ENCODE peak calls at places on chromosomes 11 and 22, in seven cellular contexts. One of them, this sample, is unnamed.

GRCh38 chr22:39219071-39220050 is 25.4 kb downstream of the PDGFB start:
- DNase-seq in HFFc6: no peak
- DNase-seq in non-pigmented ciliary epithelial cell: no peak
- DNase-seq in GM20000: no peak
- DNase-seq in Peyer's patch: no peak
- DNase-seq in cerebellum: no peak
- DNase-seq in K562: no peak
- DNase-seq in this sample: no peak

GRCh38 chr22:49404576-49405199 is 423.0 kb downstream of the BRD1 start:
- DNase-seq in HFFc6: no peak
- DNase-seq in non-pigmented ciliary epithelial cell: no peak
- DNase-seq in GM20000: no peak
- DNase-seq in Peyer's patch: no peak
- DNase-seq in cerebellum: no peak
- DNase-seq in K562: no peak
- DNase-seq in this sample: no peak

GRCh38 chr22:50469377-50470305 is 5.2 kb downstream of the SBF1 start:
- DNase-seq in HFFc6: no peak
- DNase-seq in non-pigmented ciliary epithelial cell: no peak
- DNase-seq in GM20000: peak
- DNase-seq in Peyer's patch: peak
- DNase-seq in cerebellum: no peak
- DNase-seq in K562: peak
- DNase-seq in this sample: peak

GRCh38 chr22:45678961-45679912 is 7.6 kb downstream of the ATXN10 start:
- DNase-seq in HFFc6: peak
- DNase-seq in non-pigmented ciliary epithelial cell: no peak
- DNase-seq in GM20000: peak
- DNase-seq in Peyer's patch: no peak
- DNase-seq in cerebellum: no peak
- DNase-seq in K562: no peak
- DNase-seq in this sample: peak

GRCh38 chr11:31786996-31787685 is 24.0 kb downstream of the PAX6 start:
- DNase-seq in HFFc6: no peak
- DNase-seq in non-pigmented ciliary epithelial cell: no peak
- DNase-seq in GM20000: no peak
- DNase-seq in Peyer's patch: no peak
- DNase-seq in cerebellum: no peak
- DNase-seq in K562: no peak
- DNase-seq in this sample: no peak

GRCh38 chr11:34033399-34033798 is 18.1 kb upstream of the CAPRIN1 start:
- DNase-seq in HFFc6: no peak
- DNase-seq in non-pigmented ciliary epithelial cell: no peak
- DNase-seq in GM20000: no peak
- DNase-seq in Peyer's patch: no peak
- DNase-seq in cerebellum: no peak
- DNase-seq in K562: no peak
- DNase-seq in this sample: no peak

GRCh38 chr11:10639350-10639749 is 54.2 kb downstream of the IRAG1 start:
- DNase-seq in HFFc6: no peak
- DNase-seq in non-pigmented ciliary epithelial cell: no peak
- DNase-seq in GM20000: no peak
- DNase-seq in Peyer's patch: no peak
- DNase-seq in cerebellum: no peak
- DNase-seq in K562: no peak
- DNase-seq in this sample: no peak

GRCh38 chr11:110337570-110338193 is 41.3 kb upstream of the RDX start:
- DNase-seq in HFFc6: no peak
- DNase-seq in non-pigmented ciliary epithelial cell: peak
- DNase-seq in GM20000: no peak
- DNase-seq in Peyer's patch: no peak
- DNase-seq in cerebellum: no peak
- DNase-seq in K562: no peak
- DNase-seq in this sample: peak

GRCh38 chr11:102604011-102604410 is 21.1 kb downstream of the MMP20 start:
- DNase-seq in HFFc6: no peak
- DNase-seq in non-pigmented ciliary epithelial cell: no peak
- DNase-seq in GM20000: no peak
- DNase-seq in Peyer's patch: no peak
- DNase-seq in cerebellum: no peak
- DNase-seq in K562: no peak
- DNase-seq in this sample: no peak

GRCh38 chr22:37431811-37432707 is 4.8 kb upstream of the ELFN2 start:
- DNase-seq in HFFc6: peak
- DNase-seq in non-pigmented ciliary epithelial cell: peak
- DNase-seq in GM20000: no peak
- DNase-seq in Peyer's patch: no peak
- DNase-seq in cerebellum: no peak
- DNase-seq in K562: no peak
- DNase-seq in this sample: peak

GRCh38 chr11:82315093-82315492 is 418.6 kb downstream of the FAM181B start:
- DNase-seq in HFFc6: no peak
- DNase-seq in non-pigmented ciliary epithelial cell: no peak
- DNase-seq in GM20000: peak
- DNase-seq in Peyer's patch: no peak
- DNase-seq in cerebellum: no peak
- DNase-seq in K562: no peak
- DNase-seq in this sample: no peak

GRCh38 chr11:119741369-119742262 is 12.6 kb upstream of the NECTIN1 start:
- DNase-seq in HFFc6: no peak
- DNase-seq in non-pigmented ciliary epithelial cell: no peak
- DNase-seq in GM20000: peak
- DNase-seq in Peyer's patch: peak
- DNase-seq in cerebellum: peak
- DNase-seq in K562: peak
- DNase-seq in this sample: no peak

GRCh38 chr11:64629796-64630562 is 39.0 kb downstream of the SLC22A12 start:
- DNase-seq in HFFc6: no peak
- DNase-seq in non-pigmented ciliary epithelial cell: no peak
- DNase-seq in GM20000: no peak
- DNase-seq in Peyer's patch: no peak
- DNase-seq in cerebellum: peak
- DNase-seq in K562: peak
- DNase-seq in this sample: no peak

GRCh38 chr22:37897805-37898204 is 8.3 kb upstream of the MICALL1 start:
- DNase-seq in HFFc6: no peak
- DNase-seq in non-pigmented ciliary epithelial cell: no peak
- DNase-seq in GM20000: no peak
- DNase-seq in Peyer's patch: no peak
- DNase-seq in cerebellum: no peak
- DNase-seq in K562: no peak
- DNase-seq in this sample: no peak

GRCh38 chr11:66080055-66080817 is 10.2 kb downstream of the PACS1 start:
- DNase-seq in HFFc6: peak
- DNase-seq in non-pigmented ciliary epithelial cell: no peak
- DNase-seq in GM20000: no peak
- DNase-seq in Peyer's patch: no peak
- DNase-seq in cerebellum: no peak
- DNase-seq in K562: peak
- DNase-seq in this sample: peak

GRCh38 chr22:34850010-34850409 is 215.9 kb upstream of the ISX start:
- DNase-seq in HFFc6: no peak
- DNase-seq in non-pigmented ciliary epithelial cell: no peak
- DNase-seq in GM20000: no peak
- DNase-seq in Peyer's patch: no peak
- DNase-seq in cerebellum: no peak
- DNase-seq in K562: no peak
- DNase-seq in this sample: no peak

GRCh38 chr11:21602734-21603133 is 590.2 kb upstream of the ANO5 start:
- DNase-seq in HFFc6: no peak
- DNase-seq in non-pigmented ciliary epithelial cell: no peak
- DNase-seq in GM20000: no peak
- DNase-seq in Peyer's patch: no peak
- DNase-seq in cerebellum: no peak
- DNase-seq in K562: no peak
- DNase-seq in this sample: no peak

GRCh38 chr11:61866231-61866957 is 25.0 kb downstream of the FADS3 start:
- DNase-seq in HFFc6: no peak
- DNase-seq in non-pigmented ciliary epithelial cell: no peak
- DNase-seq in GM20000: no peak
- DNase-seq in Peyer's patch: no peak
- DNase-seq in cerebellum: no peak
- DNase-seq in K562: peak
- DNase-seq in this sample: no peak

GRCh38 chr11:130451261-130452019 is 3.0 kb downstream of the ADAMTS15 start:
- DNase-seq in HFFc6: no peak
- DNase-seq in non-pigmented ciliary epithelial cell: no peak
- DNase-seq in GM20000: no peak
- DNase-seq in Peyer's patch: no peak
- DNase-seq in cerebellum: no peak
- DNase-seq in K562: no peak
- DNase-seq in this sample: peak

GRCh38 chr11:70611166-70611565 is 212.8 kb downstream of the CTTN start:
- DNase-seq in HFFc6: no peak
- DNase-seq in non-pigmented ciliary epithelial cell: no peak
- DNase-seq in GM20000: no peak
- DNase-seq in Peyer's patch: peak
- DNase-seq in cerebellum: no peak
- DNase-seq in K562: no peak
- DNase-seq in this sample: no peak

GRCh38 chr11:128029219-128029722 is 558.1 kb downstream of the ETS1 start:
- DNase-seq in HFFc6: no peak
- DNase-seq in non-pigmented ciliary epithelial cell: no peak
- DNase-seq in GM20000: no peak
- DNase-seq in Peyer's patch: no peak
- DNase-seq in cerebellum: no peak
- DNase-seq in K562: no peak
- DNase-seq in this sample: no peak

GRCh38 chr11:16750417-16750816 is 12.0 kb downstream of the C11orf58 start:
- DNase-seq in HFFc6: no peak
- DNase-seq in non-pigmented ciliary epithelial cell: no peak
- DNase-seq in GM20000: no peak
- DNase-seq in Peyer's patch: no peak
- DNase-seq in cerebellum: no peak
- DNase-seq in K562: no peak
- DNase-seq in this sample: no peak

GRCh38 chr22:30327864-30328345 is 1.2 kb upstream of the TBC1D10A start:
- DNase-seq in HFFc6: no peak
- DNase-seq in non-pigmented ciliary epithelial cell: no peak
- DNase-seq in GM20000: no peak
- DNase-seq in Peyer's patch: no peak
- DNase-seq in cerebellum: no peak
- DNase-seq in K562: peak
- DNase-seq in this sample: no peak

GRCh38 chr11:1160231-1161101 is 2.7 kb downstream of the MUC5AC start:
- DNase-seq in HFFc6: no peak
- DNase-seq in non-pigmented ciliary epithelial cell: no peak
- DNase-seq in GM20000: peak
- DNase-seq in Peyer's patch: peak
- DNase-seq in cerebellum: no peak
- DNase-seq in K562: no peak
- DNase-seq in this sample: no peak

GRCh38 chr11:115317428-115318185 is 186.6 kb downstream of the CADM1 start:
- DNase-seq in HFFc6: no peak
- DNase-seq in non-pigmented ciliary epithelial cell: no peak
- DNase-seq in GM20000: no peak
- DNase-seq in Peyer's patch: no peak
- DNase-seq in cerebellum: no peak
- DNase-seq in K562: no peak
- DNase-seq in this sample: no peak

GRCh38 chr11:123363556-123363955 is 66.5 kb upstream of the GRAMD1B start:
- DNase-seq in HFFc6: no peak
- DNase-seq in non-pigmented ciliary epithelial cell: no peak
- DNase-seq in GM20000: no peak
- DNase-seq in Peyer's patch: no peak
- DNase-seq in cerebellum: peak
- DNase-seq in K562: no peak
- DNase-seq in this sample: no peak

GRCh38 chr11:83241291-83241946 is 44.7 kb downstream of the CCDC90B start:
- DNase-seq in HFFc6: peak
- DNase-seq in non-pigmented ciliary epithelial cell: no peak
- DNase-seq in GM20000: peak
- DNase-seq in Peyer's patch: peak
- DNase-seq in cerebellum: peak
- DNase-seq in K562: peak
- DNase-seq in this sample: peak

GRCh38 chr22:42511401-42511891 is 8.2 kb downstream of the RRP7A start:
- DNase-seq in HFFc6: no peak
- DNase-seq in non-pigmented ciliary epithelial cell: no peak
- DNase-seq in GM20000: no peak
- DNase-seq in Peyer's patch: peak
- DNase-seq in cerebellum: peak
- DNase-seq in K562: no peak
- DNase-seq in this sample: no peak

GRCh38 chr11:35138949-35139881 is at the start of gene CD44:
- DNase-seq in HFFc6: peak
- DNase-seq in non-pigmented ciliary epithelial cell: peak
- DNase-seq in GM20000: peak
- DNase-seq in Peyer's patch: peak
- DNase-seq in cerebellum: no peak
- DNase-seq in K562: peak
- DNase-seq in this sample: peak

GRCh38 chr11:118892515-118892914 is 8.8 kb downstream of the CXCR5 start:
- DNase-seq in HFFc6: no peak
- DNase-seq in non-pigmented ciliary epithelial cell: no peak
- DNase-seq in GM20000: no peak
- DNase-seq in Peyer's patch: peak
- DNase-seq in cerebellum: no peak
- DNase-seq in K562: no peak
- DNase-seq in this sample: no peak

GRCh38 chr11:78414321-78415051 is 3.1 kb downstream of the GAB2 start:
- DNase-seq in HFFc6: peak
- DNase-seq in non-pigmented ciliary epithelial cell: no peak
- DNase-seq in GM20000: peak
- DNase-seq in Peyer's patch: no peak
- DNase-seq in cerebellum: peak
- DNase-seq in K562: no peak
- DNase-seq in this sample: no peak

GRCh38 chr11:62423012-62423411 is 4.2 kb downstream of the SCGB1A1 start:
- DNase-seq in HFFc6: no peak
- DNase-seq in non-pigmented ciliary epithelial cell: no peak
- DNase-seq in GM20000: no peak
- DNase-seq in Peyer's patch: no peak
- DNase-seq in cerebellum: no peak
- DNase-seq in K562: no peak
- DNase-seq in this sample: no peak

GRCh38 chr11:40160418-40160817 is 1299.0 kb downstream of the LRRC4C start:
- DNase-seq in HFFc6: no peak
- DNase-seq in non-pigmented ciliary epithelial cell: no peak
- DNase-seq in GM20000: no peak
- DNase-seq in Peyer's patch: no peak
- DNase-seq in cerebellum: no peak
- DNase-seq in K562: no peak
- DNase-seq in this sample: no peak

GRCh38 chr11:64500176-64501013 is 90.6 kb upstream of the SLC22A12 start:
- DNase-seq in HFFc6: no peak
- DNase-seq in non-pigmented ciliary epithelial cell: no peak
- DNase-seq in GM20000: no peak
- DNase-seq in Peyer's patch: no peak
- DNase-seq in cerebellum: no peak
- DNase-seq in K562: peak
- DNase-seq in this sample: no peak

GRCh38 chr11:94657629-94658028 is 90.5 kb downstream of the PIWIL4 start:
- DNase-seq in HFFc6: no peak
- DNase-seq in non-pigmented ciliary epithelial cell: no peak
- DNase-seq in GM20000: no peak
- DNase-seq in Peyer's patch: no peak
- DNase-seq in cerebellum: no peak
- DNase-seq in K562: no peak
- DNase-seq in this sample: no peak

GRCh38 chr22:50576070-50576469 is 2.2 kb downstream of the CPT1B start:
- DNase-seq in HFFc6: peak
- DNase-seq in non-pigmented ciliary epithelial cell: no peak
- DNase-seq in GM20000: no peak
- DNase-seq in Peyer's patch: peak
- DNase-seq in cerebellum: peak
- DNase-seq in K562: peak
- DNase-seq in this sample: peak

This sample was measured in brain microvascular endothelial cell.